ENCODE peak calls at places on chromosomes 16 and 17, in four cellular contexts. One of them, this sample, is unnamed.

GRCh38 chr17:53919356-53919755 is 96.6 kb downstream of the KIF2B start:
- DNase-seq in uterus: no peak
- DNase-seq in prostate gland: no peak
- DNase-seq in thoracic aorta: no peak
- DNase-seq in this sample: no peak

GRCh38 chr17:60840456-60840855 is 162.8 kb downstream of the BCAS3 start:
- DNase-seq in thoracic aorta: no peak
- DNase-seq in uterus: no peak
- DNase-seq in prostate gland: no peak
- DNase-seq in this sample: no peak

GRCh38 chr17:7703584-7704574 is 1.1 kb upstream of the EFNB3 start:
- DNase-seq in prostate gland: no peak
- DNase-seq in thoracic aorta: no peak
- DNase-seq in uterus: no peak
- DNase-seq in this sample: no peak

GRCh38 chr16:68450741-68451140 is 2.4 kb upstream of the SMPD3 start:
- DNase-seq in thoracic aorta: no peak
- DNase-seq in prostate gland: no peak
- DNase-seq in uterus: no peak
- DNase-seq in this sample: no peak

GRCh38 chr17:14784997-14785696 is 480.0 kb downstream of the PMP22 start:
- DNase-seq in uterus: no peak
- DNase-seq in prostate gland: no peak
- DNase-seq in thoracic aorta: no peak
- DNase-seq in this sample: no peak

GRCh38 chr17:45020354-45021138 is 30.9 kb downstream of the DCAKD start:
- DNase-seq in prostate gland: peak; percentile 33
- DNase-seq in uterus: no peak
- DNase-seq in thoracic aorta: no peak
- DNase-seq in this sample: no peak

GRCh38 chr16:11210260-11210659 is 45.7 kb downstream of the SOCS1 start:
- DNase-seq in uterus: no peak
- DNase-seq in prostate gland: no peak
- DNase-seq in thoracic aorta: no peak
- DNase-seq in this sample: no peak

GRCh38 chr17:30211371-30211770 is 24.1 kb downstream of the SLC6A4 start:
- DNase-seq in uterus: no peak
- DNase-seq in thoracic aorta: no peak
- DNase-seq in prostate gland: no peak
- DNase-seq in this sample: no peak

GRCh38 chr16:77289331-77289809 is 90.2 kb downstream of the SYCE1L start:
- DNase-seq in thoracic aorta: no peak
- DNase-seq in uterus: no peak
- DNase-seq in prostate gland: no peak
- DNase-seq in this sample: no peak

DNA sequence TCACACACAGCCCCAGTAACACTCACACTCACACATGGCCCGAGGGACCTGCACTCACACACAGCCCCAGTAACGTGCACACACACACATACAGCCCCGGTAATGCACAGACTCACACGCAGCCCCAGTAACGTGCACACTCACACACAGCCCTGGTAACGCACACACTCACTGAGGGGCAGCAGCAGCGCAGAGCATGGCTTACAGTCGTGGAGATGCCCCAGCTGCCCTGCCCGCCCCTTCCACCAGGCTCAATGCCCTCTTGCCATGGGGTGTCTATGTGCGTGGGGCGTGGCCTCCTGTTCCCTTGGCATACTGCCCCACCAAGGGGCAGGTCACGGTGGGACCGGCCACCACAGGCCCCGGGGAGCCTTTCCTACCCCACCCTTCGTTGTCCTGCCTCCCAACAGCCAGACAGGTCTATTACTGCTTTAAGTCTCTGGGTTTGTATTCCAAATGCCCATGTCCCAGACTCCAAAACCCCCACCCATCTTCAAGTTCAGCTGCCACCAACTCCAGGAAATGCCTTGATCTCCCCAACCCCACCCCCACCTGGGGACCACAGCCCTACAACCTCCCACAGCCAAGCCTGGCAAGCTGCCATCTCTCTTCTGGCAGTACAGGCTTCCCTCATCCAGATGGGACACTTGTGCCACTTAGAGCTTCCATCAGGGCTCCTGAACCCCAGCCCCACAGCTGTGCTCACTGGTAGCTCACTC is 2.6 kb downstream of the CCDC102A start:
- DNase-seq in uterus: peak; percentile 56
- DNase-seq in thoracic aorta: no peak
- DNase-seq in prostate gland: no peak
- DNase-seq in this sample: no peak
- H3K4me3 ChIP-seq in uterus: no peak overlapping the region
- H3K4me3 ChIP-seq in thoracic aorta: peak overlapping the region; percentile 36
- H3K4me3 ChIP-seq in prostate gland: no peak overlapping the region
- H3K4me3 ChIP-seq in this sample: no peak overlapping the region

GRCh38 chr17:18194394-18194793 is 10.8 kb downstream of the ALKBH5 start:
- DNase-seq in uterus: no peak
- DNase-seq in thoracic aorta: no peak
- DNase-seq in prostate gland: no peak
- DNase-seq in this sample: no peak

GRCh38 chr17:18194804-18195203 is 11.2 kb downstream of the ALKBH5 start:
- DNase-seq in thoracic aorta: no peak
- DNase-seq in uterus: no peak
- DNase-seq in prostate gland: no peak
- DNase-seq in this sample: no peak

GRCh38 chr17:18190629-18191028 is 7.0 kb downstream of the ALKBH5 start:
- DNase-seq in thoracic aorta: no peak
- DNase-seq in uterus: no peak
- DNase-seq in prostate gland: no peak
- DNase-seq in this sample: no peak

GRCh38 chr17:18191071-18191667 is 7.5 kb downstream of the ALKBH5 start:
- DNase-seq in uterus: peak; percentile 34
- DNase-seq in prostate gland: no peak
- DNase-seq in thoracic aorta: peak; percentile 15
- DNase-seq in this sample: peak; percentile 42

DNA sequence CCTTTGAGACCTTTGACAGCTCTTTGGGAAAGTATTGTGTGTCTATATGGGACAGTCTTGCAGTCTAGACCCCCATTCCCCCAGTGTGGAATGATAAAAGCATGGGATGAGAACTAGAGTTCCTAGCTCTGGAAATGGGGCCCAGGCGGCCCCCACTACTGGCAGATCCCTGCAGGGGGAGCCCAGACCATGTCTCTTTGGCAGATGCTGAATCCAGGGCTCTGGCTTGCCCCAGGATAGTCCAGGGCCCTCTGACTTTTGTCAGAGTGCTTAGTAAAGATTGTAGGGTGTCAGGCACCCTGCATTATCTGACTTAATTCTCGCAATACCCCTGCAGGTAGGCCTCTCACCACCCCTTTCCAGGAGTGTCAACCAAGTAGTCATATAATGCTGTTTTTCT is 8.3 kb downstream of the ALKBH5 start:
- DNase-seq in prostate gland: no peak
- DNase-seq in uterus: no peak
- DNase-seq in thoracic aorta: no peak
- DNase-seq in this sample: no peak
- TF ChIP-seq CTCF in prostate gland: no peak
- TF ChIP-seq CTCF in uterus: no peak
- TF ChIP-seq CTCF in thoracic aorta: no peak
- TF ChIP-seq CTCF in this sample: no peak

GRCh38 chr16:85571813-85572619 is 41.1 kb upstream of the GSE1 start:
- DNase-seq in thoracic aorta: no peak
- DNase-seq in prostate gland: no peak
- DNase-seq in uterus: no peak
- DNase-seq in this sample: no peak
- H3K27ac ChIP-seq in thoracic aorta: no peak overlapping the region
- H3K27ac ChIP-seq in prostate gland: no peak overlapping the region
- H3K27ac ChIP-seq in uterus: no peak overlapping the region
- H3K27ac ChIP-seq in this sample: peak overlapping the region; percentile 66

GRCh38 chr17:80830020-80830780 is 161.4 kb upstream of the CHMP6 start:
- DNase-seq in thoracic aorta: no peak
- DNase-seq in prostate gland: no peak
- DNase-seq in uterus: no peak
- DNase-seq in this sample: no peak

GRCh38 chr17:80831481-80831880 is 160.2 kb upstream of the CHMP6 start:
- DNase-seq in thoracic aorta: no peak
- DNase-seq in uterus: no peak
- DNase-seq in prostate gland: no peak
- DNase-seq in this sample: no peak

GRCh38 chr17:80833952-80834895 is 157.4 kb upstream of the CHMP6 start:
- DNase-seq in thoracic aorta: no peak
- DNase-seq in prostate gland: no peak
- DNase-seq in uterus: peak; percentile 61
- DNase-seq in this sample: no peak

GRCh38 chr17:80832888-80833583 is 158.6 kb upstream of the CHMP6 start:
- DNase-seq in thoracic aorta: peak; percentile 85
- DNase-seq in prostate gland: peak; percentile 79
- DNase-seq in uterus: peak; percentile 94
- DNase-seq in this sample: peak; percentile 86

DNA sequence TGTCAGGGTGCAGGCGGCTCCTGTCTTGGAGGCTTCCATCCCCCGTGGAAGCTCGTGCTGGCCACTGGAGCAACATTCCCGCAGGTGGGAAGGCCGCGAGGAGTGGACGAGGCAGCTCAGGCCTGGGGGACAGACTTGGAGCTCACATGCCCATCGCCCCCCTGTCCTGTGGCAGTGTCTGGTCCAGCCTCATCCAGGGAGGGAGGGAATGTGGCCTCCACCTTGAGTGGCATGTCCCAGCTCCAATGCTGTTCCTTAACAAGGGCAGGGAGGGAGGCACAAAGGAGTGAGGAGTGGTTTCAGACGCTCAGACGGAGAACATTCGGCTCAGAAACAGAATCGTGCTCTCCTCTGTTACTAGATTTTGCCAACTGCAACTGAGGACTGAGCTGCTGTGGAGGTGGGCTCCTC is 159.4 kb upstream of the CHMP6 start:
- DNase-seq in uterus: peak; percentile 72
- DNase-seq in thoracic aorta: no peak
- DNase-seq in prostate gland: no peak
- DNase-seq in this sample: no peak
- H3K4me3 ChIP-seq in uterus: peak overlapping the region; percentile 44
- H3K4me3 ChIP-seq in thoracic aorta: peak overlapping the region; percentile 80
- H3K4me3 ChIP-seq in prostate gland: no peak overlapping the region
- H3K4me3 ChIP-seq in this sample: no peak overlapping the region

DNA sequence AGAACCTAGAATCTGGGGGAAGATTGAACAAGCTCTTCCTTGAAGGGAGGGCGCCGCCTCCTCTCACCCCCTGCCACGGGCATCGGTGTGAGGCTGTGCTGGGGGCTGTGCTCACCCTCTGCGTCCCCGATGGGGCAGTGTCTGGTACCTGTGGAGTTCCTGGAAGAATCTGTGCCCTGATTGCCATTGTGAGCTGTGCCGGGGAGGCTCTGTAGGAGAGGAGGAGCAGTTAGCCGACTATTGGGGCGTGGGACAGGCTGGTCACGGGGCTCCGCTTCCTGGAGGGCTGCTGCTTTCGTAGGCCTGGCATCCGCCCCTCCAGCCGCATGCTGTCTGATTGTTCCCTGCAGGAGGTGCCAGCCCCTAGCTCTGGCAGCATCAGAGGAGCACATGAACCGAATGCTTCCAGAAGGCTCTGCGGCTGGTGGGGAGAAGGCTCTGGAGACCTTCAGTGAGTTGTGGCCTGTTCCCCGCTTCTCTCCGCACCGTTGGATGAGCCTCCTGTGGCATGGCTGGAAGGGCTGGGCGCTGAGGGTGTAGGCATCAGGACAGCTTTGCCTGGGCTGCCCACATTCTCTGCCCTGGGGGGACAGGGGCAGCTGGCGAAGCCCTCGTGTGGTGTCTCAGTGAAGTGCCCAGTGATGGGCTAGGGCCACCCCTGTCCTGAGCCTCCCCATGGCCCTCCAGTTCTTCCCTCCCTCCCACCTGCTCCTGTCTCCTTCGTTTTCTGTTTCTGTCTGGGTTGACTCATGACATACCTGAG is 86.9 kb downstream of the SEC14L1 start:
- DNase-seq in uterus: peak; percentile 53
- DNase-seq in thoracic aorta: no peak
- DNase-seq in prostate gland: no peak
- DNase-seq in this sample: no peak
- TF ChIP-seq CTCF in uterus: no peak
- TF ChIP-seq CTCF in thoracic aorta: no peak
- TF ChIP-seq CTCF in prostate gland: no peak
- TF ChIP-seq CTCF in this sample: no peak

GRCh38 chr17:36213695-36214094 is 2.8 kb downstream of the CCL4L2 start:
- DNase-seq in prostate gland: no peak
- DNase-seq in thoracic aorta: no peak
- DNase-seq in uterus: no peak
- DNase-seq in this sample: no peak
- H3K27ac ChIP-seq in prostate gland: no peak overlapping the region
- H3K27ac ChIP-seq in thoracic aorta: no peak overlapping the region
- H3K27ac ChIP-seq in uterus: no peak overlapping the region
- H3K27ac ChIP-seq in this sample: no peak overlapping the region

GRCh38 chr17:65185686-65186382 is 48.7 kb downstream of the RGS9 start:
- DNase-seq in thoracic aorta: no peak
- DNase-seq in uterus: no peak
- DNase-seq in prostate gland: no peak
- DNase-seq in this sample: no peak
- H3K4me3 ChIP-seq in thoracic aorta: no peak overlapping the region
- H3K4me3 ChIP-seq in uterus: no peak overlapping the region
- H3K4me3 ChIP-seq in prostate gland: no peak overlapping the region
- H3K4me3 ChIP-seq in this sample: no peak overlapping the region

DNA sequence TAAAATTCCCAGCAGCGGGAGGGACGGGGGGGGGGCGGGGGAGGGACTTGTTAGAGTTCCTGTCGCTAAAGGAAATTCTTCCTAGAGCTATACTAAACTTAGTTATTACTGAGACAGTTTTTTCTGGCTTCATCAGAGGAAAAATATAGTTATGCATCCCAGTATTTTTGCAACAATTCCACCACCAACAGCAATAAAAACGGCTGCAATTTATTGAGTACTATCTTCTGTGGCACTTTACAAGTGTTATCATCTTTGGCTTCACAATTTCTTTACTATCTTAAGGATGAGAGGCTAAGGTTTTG is 6.9 kb upstream of the DHRS7B start:
- DNase-seq in prostate gland: no peak
- DNase-seq in thoracic aorta: no peak
- DNase-seq in uterus: no peak
- DNase-seq in this sample: no peak
- TF ChIP-seq CTCF in prostate gland: no peak
- TF ChIP-seq CTCF in thoracic aorta: no peak
- TF ChIP-seq CTCF in uterus: no peak
- TF ChIP-seq CTCF in this sample: no peak

GRCh38 chr16:50278251-50278650 is 11.9 kb downstream of the ADCY7 start:
- DNase-seq in prostate gland: no peak
- DNase-seq in uterus: no peak
- DNase-seq in thoracic aorta: no peak
- DNase-seq in this sample: no peak
- H3K27ac ChIP-seq in prostate gland: no peak overlapping the region
- H3K27ac ChIP-seq in uterus: no peak overlapping the region
- H3K27ac ChIP-seq in thoracic aorta: no peak overlapping the region
- H3K27ac ChIP-seq in this sample: no peak overlapping the region

This sample was measured in lung.